ENCODE peak calls at places on chromosomes 11 and 22, in four cellular contexts. One of them, this sample, is unnamed.

GRCh38 chr11:73147771-73148681 is 5.9 kb upstream of the FCHSD2 start:
- DNase-seq in HepG2: no peak
- DNase-seq in K562: no peak
- DNase-seq in GM12878: no peak
- DNase-seq in this sample: no peak

GRCh38 chr11:13769188-13769587 is 100.7 kb downstream of the FAR1 start:
- DNase-seq in GM12878: no peak
- DNase-seq in K562: no peak
- DNase-seq in HepG2: peak
- DNase-seq in this sample: no peak

GRCh38 chr11:100630898-100631297 is 56.2 kb upstream of the ARHGAP42 start:
- DNase-seq in HepG2: no peak
- DNase-seq in GM12878: no peak
- DNase-seq in K562: no peak
- DNase-seq in this sample: no peak

GRCh38 chr11:18145025-18145424 is 12.7 kb downstream of the MRGPRX3 start:
- DNase-seq in GM12878: no peak
- DNase-seq in HepG2: peak
- DNase-seq in K562: no peak
- DNase-seq in this sample: no peak

GRCh38 chr11:15826826-15827225 is 529.5 kb downstream of the SOX6 start:
- DNase-seq in K562: peak
- DNase-seq in HepG2: no peak
- DNase-seq in GM12878: no peak
- DNase-seq in this sample: peak

GRCh38 chr22:38881464-38881871 is 9.5 kb upstream of the CBX6 start:
- DNase-seq in K562: no peak
- DNase-seq in HepG2: no peak
- DNase-seq in GM12878: no peak
- DNase-seq in this sample: no peak

GRCh38 chr11:113553905-113554304 is 78.7 kb upstream of the DRD2 start:
- DNase-seq in K562: peak
- DNase-seq in GM12878: no peak
- DNase-seq in HepG2: no peak
- DNase-seq in this sample: no peak

GRCh38 chr11:76590631-76590950 is 80.0 kb downstream of the LRRC32 start:
- DNase-seq in HepG2: no peak
- DNase-seq in K562: peak
- DNase-seq in GM12878: no peak
- DNase-seq in this sample: no peak

GRCh38 chr22:45602824-45603301 is 68.8 kb upstream of the ATXN10 start:
- DNase-seq in GM12878: no peak
- DNase-seq in K562: peak
- DNase-seq in HepG2: peak
- DNase-seq in this sample: peak

GRCh38 chr11:122897606-122898210 is 15.1 kb downstream of the JHY start:
- DNase-seq in GM12878: no peak
- DNase-seq in HepG2: no peak
- DNase-seq in K562: no peak
- DNase-seq in this sample: no peak

GRCh38 chr11:72821920-72822799 is 7.9 kb downstream of the ATG16L2 start:
- DNase-seq in K562: peak
- DNase-seq in HepG2: peak
- DNase-seq in GM12878: peak
- DNase-seq in this sample: peak

GRCh38 chr22:46547179-46547882 is 9.9 kb upstream of the CELSR1 start:
- DNase-seq in GM12878: no peak
- DNase-seq in HepG2: no peak
- DNase-seq in K562: no peak
- DNase-seq in this sample: no peak

GRCh38 chr22:46587492-46588278 is 32.5 kb upstream of the GRAMD4 start:
- DNase-seq in HepG2: no peak
- DNase-seq in GM12878: peak
- DNase-seq in K562: no peak
- DNase-seq in this sample: no peak

GRCh38 chr11:10762185-10762584 is 11.1 kb downstream of the CTR9 start:
- DNase-seq in HepG2: no peak
- DNase-seq in GM12878: peak
- DNase-seq in K562: no peak
- DNase-seq in this sample: no peak

GRCh38 chr11:135006800-135007199 is 594.8 kb upstream of the B3GAT1 start:
- DNase-seq in GM12878: no peak
- DNase-seq in K562: no peak
- DNase-seq in HepG2: no peak
- DNase-seq in this sample: no peak

GRCh38 chr11:117189191-117189940 is 9.8 kb upstream of the TAGLN start:
- DNase-seq in K562: no peak
- DNase-seq in HepG2: no peak
- DNase-seq in GM12878: peak
- DNase-seq in this sample: no peak

GRCh38 chr11:94635072-94635471 is 67.9 kb downstream of the PIWIL4 start:
- DNase-seq in HepG2: no peak
- DNase-seq in GM12878: no peak
- DNase-seq in K562: peak
- DNase-seq in this sample: no peak

GRCh38 chr11:57072640-57073039 is 83.9 kb downstream of the OR5AK2 start:
- DNase-seq in K562: no peak
- DNase-seq in GM12878: no peak
- DNase-seq in HepG2: no peak
- DNase-seq in this sample: no peak

GRCh38 chr11:9264381-9265210 is 554 bp downstream of the DENND5A start:
- DNase-seq in K562: peak
- DNase-seq in GM12878: no peak
- DNase-seq in HepG2: no peak
- DNase-seq in this sample: peak

GRCh38 chr22:49971232-49972162 is 10.9 kb downstream of the PIM3 start:
- DNase-seq in K562: peak
- DNase-seq in HepG2: no peak
- DNase-seq in GM12878: no peak
- DNase-seq in this sample: no peak

GRCh38 chr11:13184295-13184794 is 93.2 kb upstream of the BMAL1 start:
- DNase-seq in HepG2: no peak
- DNase-seq in K562: no peak
- DNase-seq in GM12878: no peak
- DNase-seq in this sample: no peak

GRCh38 chr22:20271114-20271994 is 3.2 kb upstream of the RTN4R start:
- DNase-seq in GM12878: no peak
- DNase-seq in HepG2: no peak
- DNase-seq in K562: no peak
- DNase-seq in this sample: no peak

GRCh38 chr11:94702481-94702880 is 65.7 kb upstream of the AMOTL1 start:
- DNase-seq in HepG2: no peak
- DNase-seq in K562: no peak
- DNase-seq in GM12878: no peak
- DNase-seq in this sample: no peak

GRCh38 chr22:23889620-23890019 is 4.6 kb upstream of the MIF start:
- DNase-seq in GM12878: no peak
- DNase-seq in K562: no peak
- DNase-seq in HepG2: no peak
- DNase-seq in this sample: no peak

GRCh38 chr11:101436511-101437142 is 147.2 kb downstream of the TRPC6 start:
- DNase-seq in K562: peak
- DNase-seq in GM12878: no peak
- DNase-seq in HepG2: peak
- DNase-seq in this sample: peak

GRCh38 chr11:113286509-113287497 is 27.6 kb upstream of the TTC12 start:
- DNase-seq in GM12878: no peak
- DNase-seq in K562: no peak
- DNase-seq in HepG2: no peak
- DNase-seq in this sample: no peak

GRCh38 chr11:96254087-96254486 is 88.9 kb downstream of the MAML2 start:
- DNase-seq in HepG2: peak
- DNase-seq in GM12878: peak
- DNase-seq in K562: no peak
- DNase-seq in this sample: no peak

GRCh38 chr11:20790622-20791021 is 121.2 kb downstream of the NELL1 start:
- DNase-seq in HepG2: no peak
- DNase-seq in K562: no peak
- DNase-seq in GM12878: no peak
- DNase-seq in this sample: no peak

GRCh38 chr11:134679592-134679991 is 267.6 kb upstream of the B3GAT1 start:
- DNase-seq in GM12878: no peak
- DNase-seq in HepG2: no peak
- DNase-seq in K562: no peak
- DNase-seq in this sample: no peak

DNA sequence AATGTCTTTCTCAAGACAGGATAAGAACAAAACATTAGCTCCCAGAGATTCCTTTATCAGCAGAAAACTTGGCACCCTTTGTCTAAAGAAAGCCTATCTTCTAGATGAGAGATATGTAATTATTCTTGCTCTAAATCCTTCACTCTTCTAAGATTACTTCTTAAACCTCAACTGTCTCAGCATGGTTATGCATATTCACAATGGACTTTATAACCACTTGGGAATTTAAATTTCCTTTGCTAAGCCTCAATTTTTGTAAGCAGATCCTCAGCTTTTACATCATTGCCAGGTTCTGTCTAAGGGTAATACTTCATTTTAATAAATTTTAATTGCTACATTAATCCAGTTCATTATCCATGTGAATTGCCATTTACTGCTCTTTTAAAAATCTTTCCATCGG is 433.6 kb upstream of the DDI1 start:
- DNase-seq in HepG2: no peak
- DNase-seq in GM12878: no peak
- DNase-seq in K562: no peak
- DNase-seq in this sample: no peak
- TF ChIP-seq TARDBP in HepG2: no peak
- TF ChIP-seq TARDBP in GM12878: no peak
- TF ChIP-seq TARDBP in K562: no peak
- TF ChIP-seq TARDBP in this sample: no peak

DNA sequence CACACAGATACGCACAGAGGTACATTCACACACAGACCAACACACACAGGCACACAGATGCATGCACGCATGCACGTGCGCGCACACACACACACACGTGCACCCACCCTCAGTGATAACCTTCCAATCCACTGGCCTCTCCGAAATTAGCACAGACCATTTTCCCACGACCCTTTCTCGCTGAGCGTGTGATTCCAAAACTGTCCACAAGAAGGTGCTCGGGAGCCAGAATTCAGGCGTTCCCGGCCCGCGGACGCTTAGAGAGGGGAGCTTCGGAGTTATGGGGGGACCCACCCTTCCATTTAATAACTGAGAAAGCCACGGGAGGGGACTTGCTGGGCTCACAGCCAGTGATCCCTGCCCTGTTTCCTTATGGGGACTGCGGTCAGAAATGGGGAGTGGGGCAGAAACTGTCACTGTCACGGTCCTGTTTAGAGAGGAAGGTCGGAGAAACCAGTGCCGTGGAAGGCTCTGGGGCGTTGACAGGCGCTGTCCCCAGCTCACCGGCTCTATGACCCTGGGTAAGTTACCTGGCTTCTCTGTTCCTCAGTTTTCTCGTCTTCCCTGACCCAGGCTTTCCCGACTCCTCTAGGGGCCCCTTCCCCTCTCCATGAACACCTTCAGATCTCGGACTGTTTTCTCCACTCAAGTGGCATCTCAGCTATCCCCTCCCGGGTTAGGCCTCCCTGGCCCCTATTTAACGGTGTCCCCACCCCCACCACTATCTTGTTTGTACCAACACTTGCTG is 33.6 kb upstream of the SLC35C1 start:
- DNase-seq in GM12878: no peak
- DNase-seq in HepG2: peak
- DNase-seq in K562: peak
- DNase-seq in this sample: peak
- TF ChIP-seq TARDBP in GM12878: no peak
- TF ChIP-seq TARDBP in HepG2: no peak
- TF ChIP-seq TARDBP in K562: no peak
- TF ChIP-seq TARDBP in this sample: no peak

GRCh38 chr11:61037694-61038093 is 64.6 kb upstream of the CD5 start:
- DNase-seq in K562: no peak
- DNase-seq in GM12878: no peak
- DNase-seq in HepG2: no peak
- DNase-seq in this sample: no peak

GRCh38 chr11:61032824-61033223 is 61.3 kb downstream of the CD6 start:
- DNase-seq in K562: no peak
- DNase-seq in GM12878: no peak
- DNase-seq in HepG2: no peak
- DNase-seq in this sample: no peak

GRCh38 chr11:61035086-61035835 is 63.8 kb downstream of the CD6 start:
- DNase-seq in K562: no peak
- DNase-seq in HepG2: no peak
- DNase-seq in GM12878: no peak
- DNase-seq in this sample: no peak
- TF ChIP-seq TARDBP in K562: no peak
- TF ChIP-seq TARDBP in HepG2: no peak
- TF ChIP-seq TARDBP in GM12878: no peak
- TF ChIP-seq TARDBP in this sample: no peak

DNA sequence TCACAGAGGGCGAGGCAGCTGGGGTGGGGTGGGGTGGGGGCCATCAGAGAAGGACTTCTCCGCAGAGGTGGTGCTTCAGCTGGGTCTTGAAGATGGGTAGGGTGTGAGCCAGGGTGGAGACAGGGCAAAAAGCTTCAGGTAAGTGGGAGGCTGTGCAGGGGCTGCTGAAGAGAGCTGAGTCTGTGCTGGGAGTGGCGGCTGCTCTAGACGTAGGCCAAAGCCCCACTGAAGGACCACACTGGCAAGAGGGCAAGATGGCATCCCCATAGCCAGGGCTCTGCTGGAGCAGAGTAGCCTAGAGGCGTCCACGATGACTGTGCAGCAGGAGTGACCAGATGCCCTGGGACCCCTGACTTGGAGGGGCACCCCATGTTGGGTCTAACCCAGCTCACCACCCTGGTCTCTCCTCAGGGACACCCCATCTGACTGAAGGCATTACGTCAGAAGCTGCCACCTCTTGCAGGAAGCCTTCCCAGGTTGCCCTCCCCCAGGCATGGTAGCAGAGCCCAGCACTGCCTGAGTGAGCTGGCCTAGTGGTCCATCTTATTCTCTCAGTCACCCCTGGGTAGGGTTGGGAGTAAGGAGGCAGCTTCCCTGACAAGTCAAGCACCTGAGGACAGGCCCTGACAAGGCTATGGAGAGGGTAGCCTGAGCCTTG is 32.9 kb downstream of the TPBGL start:
- DNase-seq in K562: no peak
- DNase-seq in HepG2: no peak
- DNase-seq in GM12878: no peak
- DNase-seq in this sample: no peak
- TF ChIP-seq TARDBP in K562: no peak
- TF ChIP-seq TARDBP in HepG2: no peak
- TF ChIP-seq TARDBP in GM12878: no peak
- TF ChIP-seq TARDBP in this sample: no peak